ENCODE peak calls at places on chromosomes 2 and 18, in six cellular contexts. One of them, this sample, is unnamed.

GRCh38 chr2:234304945-234305344 is 191.9 kb downstream of the ARL4C start:
- DNase-seq in GM03348: peak
- DNase-seq in breast epithelium: no peak
- DNase-seq in fibroblast of gingiva: no peak
- DNase-seq in IMR-90: peak
- DNase-seq in activated CD4-positive, alpha-beta T cell treated with anti-CD3 and anti-CD28 coated beads for 24 hours: no peak
- DNase-seq in this sample: no peak

GRCh38 chr2:120955427-120955826 is 219.8 kb downstream of the GLI2 start:
- DNase-seq in GM03348: no peak
- DNase-seq in fibroblast of gingiva: no peak
- DNase-seq in activated CD4-positive, alpha-beta T cell treated with anti-CD3 and anti-CD28 coated beads for 24 hours: no peak
- DNase-seq in IMR-90: peak
- DNase-seq in breast epithelium: no peak
- DNase-seq in this sample: no peak

GRCh38 chr2:230798769-230799399 is 65.9 kb upstream of the ITM2C start:
- DNase-seq in fibroblast of gingiva: peak
- DNase-seq in GM03348: peak
- DNase-seq in IMR-90: peak
- DNase-seq in breast epithelium: no peak
- DNase-seq in activated CD4-positive, alpha-beta T cell treated with anti-CD3 and anti-CD28 coated beads for 24 hours: peak
- DNase-seq in this sample: no peak

GRCh38 chr2:85758361-85759256 is 4.8 kb downstream of the ATOH8 start:
- DNase-seq in activated CD4-positive, alpha-beta T cell treated with anti-CD3 and anti-CD28 coated beads for 24 hours: no peak
- DNase-seq in breast epithelium: no peak
- DNase-seq in fibroblast of gingiva: no peak
- DNase-seq in GM03348: no peak
- DNase-seq in IMR-90: no peak
- DNase-seq in this sample: no peak

GRCh38 chr2:101109451-101110140 is 41.6 kb downstream of the TBC1D8 start:
- DNase-seq in IMR-90: no peak
- DNase-seq in GM03348: no peak
- DNase-seq in activated CD4-positive, alpha-beta T cell treated with anti-CD3 and anti-CD28 coated beads for 24 hours: no peak
- DNase-seq in breast epithelium: no peak
- DNase-seq in fibroblast of gingiva: no peak
- DNase-seq in this sample: no peak

GRCh38 chr18:63762518-63762917 is 12.7 kb upstream of the SERPINB7 start:
- DNase-seq in activated CD4-positive, alpha-beta T cell treated with anti-CD3 and anti-CD28 coated beads for 24 hours: no peak
- DNase-seq in GM03348: peak
- DNase-seq in IMR-90: peak
- DNase-seq in fibroblast of gingiva: peak
- DNase-seq in breast epithelium: no peak
- DNase-seq in this sample: no peak

GRCh38 chr2:44674473-44675299 is 266.8 kb upstream of the SIX3 start:
- DNase-seq in IMR-90: no peak
- DNase-seq in breast epithelium: no peak
- DNase-seq in activated CD4-positive, alpha-beta T cell treated with anti-CD3 and anti-CD28 coated beads for 24 hours: no peak
- DNase-seq in GM03348: no peak
- DNase-seq in fibroblast of gingiva: no peak
- DNase-seq in this sample: no peak

GRCh38 chr2:42132066-42132965 is 36.8 kb upstream of the EML4 start:
- DNase-seq in GM03348: peak
- DNase-seq in breast epithelium: no peak
- DNase-seq in activated CD4-positive, alpha-beta T cell treated with anti-CD3 and anti-CD28 coated beads for 24 hours: no peak
- DNase-seq in IMR-90: peak
- DNase-seq in fibroblast of gingiva: peak
- DNase-seq in this sample: no peak

GRCh38 chr2:220293966-220294365 is 666.5 kb downstream of the SLC4A3 start:
- DNase-seq in fibroblast of gingiva: no peak
- DNase-seq in breast epithelium: no peak
- DNase-seq in GM03348: no peak
- DNase-seq in IMR-90: no peak
- DNase-seq in activated CD4-positive, alpha-beta T cell treated with anti-CD3 and anti-CD28 coated beads for 24 hours: no peak
- DNase-seq in this sample: no peak

GRCh38 chr2:96859338-96859649 is 1.5 kb upstream of the ANKRD39 start:
- DNase-seq in breast epithelium: no peak
- DNase-seq in fibroblast of gingiva: no peak
- DNase-seq in activated CD4-positive, alpha-beta T cell treated with anti-CD3 and anti-CD28 coated beads for 24 hours: no peak
- DNase-seq in GM03348: no peak
- DNase-seq in IMR-90: no peak
- DNase-seq in this sample: no peak

GRCh38 chr2:127324635-127325034 is 30.7 kb upstream of the ERCC3 start:
- DNase-seq in GM03348: peak
- DNase-seq in IMR-90: peak
- DNase-seq in activated CD4-positive, alpha-beta T cell treated with anti-CD3 and anti-CD28 coated beads for 24 hours: no peak
- DNase-seq in breast epithelium: no peak
- DNase-seq in fibroblast of gingiva: peak
- DNase-seq in this sample: no peak

GRCh38 chr2:229230911-229231310 is 40.2 kb downstream of the PID1 start:
- DNase-seq in IMR-90: no peak
- DNase-seq in activated CD4-positive, alpha-beta T cell treated with anti-CD3 and anti-CD28 coated beads for 24 hours: no peak
- DNase-seq in GM03348: no peak
- DNase-seq in fibroblast of gingiva: no peak
- DNase-seq in breast epithelium: no peak
- DNase-seq in this sample: no peak

GRCh38 chr2:191030521-191031154 is 16.7 kb upstream of the STAT1 start:
- DNase-seq in GM03348: peak
- DNase-seq in breast epithelium: no peak
- DNase-seq in IMR-90: peak
- DNase-seq in fibroblast of gingiva: peak
- DNase-seq in activated CD4-positive, alpha-beta T cell treated with anti-CD3 and anti-CD28 coated beads for 24 hours: no peak
- DNase-seq in this sample: no peak

GRCh38 chr2:71603851-71604708 is 150.7 kb downstream of the DYSF start:
- DNase-seq in GM03348: no peak
- DNase-seq in breast epithelium: peak
- DNase-seq in activated CD4-positive, alpha-beta T cell treated with anti-CD3 and anti-CD28 coated beads for 24 hours: no peak
- DNase-seq in IMR-90: no peak
- DNase-seq in fibroblast of gingiva: no peak
- DNase-seq in this sample: no peak

GRCh38 chr2:179440642-179441251 is 176.1 kb upstream of the SESTD1 start:
- DNase-seq in activated CD4-positive, alpha-beta T cell treated with anti-CD3 and anti-CD28 coated beads for 24 hours: no peak
- DNase-seq in IMR-90: peak
- DNase-seq in breast epithelium: no peak
- DNase-seq in fibroblast of gingiva: peak
- DNase-seq in GM03348: peak
- DNase-seq in this sample: no peak

GRCh38 chr2:204538179-204539009 is 6.9 kb upstream of the PARD3B start:
- DNase-seq in breast epithelium: no peak
- DNase-seq in activated CD4-positive, alpha-beta T cell treated with anti-CD3 and anti-CD28 coated beads for 24 hours: no peak
- DNase-seq in IMR-90: peak
- DNase-seq in fibroblast of gingiva: peak
- DNase-seq in GM03348: peak
- DNase-seq in this sample: peak

This sample was measured in substantia nigra.